ENCODE peak calls at places on chromosomes 1 and 21, in nine cellular contexts. One of them, this sample, is unnamed.

GRCh38 chr1:160117709-160118183 is 2.2 kb downstream of the ATP1A2 start:
- DNase-seq in heart right ventricle: peak
- DNase-seq in psoas muscle: peak
- DNase-seq in CD8-positive, alpha-beta T cell: no peak
- DNase-seq in trophoblast cell: no peak
- DNase-seq in tibial artery: peak
- DNase-seq in fibroblast of lung: peak
- DNase-seq in thoracic aorta: no peak
- DNase-seq in brain microvascular endothelial cell: no peak
- DNase-seq in this sample: no peak

GRCh38 chr1:184771190-184771691 is 16.6 kb upstream of the EDEM3 start:
- DNase-seq in thoracic aorta: no peak
- DNase-seq in psoas muscle: no peak
- DNase-seq in heart right ventricle: no peak
- DNase-seq in brain microvascular endothelial cell: no peak
- DNase-seq in fibroblast of lung: no peak
- DNase-seq in tibial artery: no peak
- DNase-seq in CD8-positive, alpha-beta T cell: no peak
- DNase-seq in trophoblast cell: no peak
- DNase-seq in this sample: no peak

GRCh38 chr1:116808476-116809180 is 54.4 kb downstream of the CD2 start:
- DNase-seq in psoas muscle: no peak
- DNase-seq in thoracic aorta: no peak
- DNase-seq in brain microvascular endothelial cell: no peak
- DNase-seq in trophoblast cell: no peak
- DNase-seq in fibroblast of lung: no peak
- DNase-seq in heart right ventricle: no peak
- DNase-seq in CD8-positive, alpha-beta T cell: peak
- DNase-seq in tibial artery: no peak
- DNase-seq in this sample: no peak

GRCh38 chr1:233587196-233587595 is 26.7 kb upstream of the KCNK1 start:
- DNase-seq in trophoblast cell: no peak
- DNase-seq in CD8-positive, alpha-beta T cell: no peak
- DNase-seq in heart right ventricle: no peak
- DNase-seq in thoracic aorta: no peak
- DNase-seq in brain microvascular endothelial cell: no peak
- DNase-seq in fibroblast of lung: no peak
- DNase-seq in psoas muscle: no peak
- DNase-seq in tibial artery: no peak
- DNase-seq in this sample: no peak

GRCh38 chr1:29749546-29749945 is 513.2 kb downstream of the PTPRU start:
- DNase-seq in trophoblast cell: no peak
- DNase-seq in psoas muscle: no peak
- DNase-seq in tibial artery: no peak
- DNase-seq in thoracic aorta: no peak
- DNase-seq in fibroblast of lung: no peak
- DNase-seq in brain microvascular endothelial cell: no peak
- DNase-seq in heart right ventricle: no peak
- DNase-seq in CD8-positive, alpha-beta T cell: no peak
- DNase-seq in this sample: no peak

GRCh38 chr21:25708467-25709065 is 26.1 kb downstream of the ATP5PF start:
- DNase-seq in psoas muscle: no peak
- DNase-seq in trophoblast cell: peak
- DNase-seq in fibroblast of lung: peak
- DNase-seq in thoracic aorta: no peak
- DNase-seq in tibial artery: peak
- DNase-seq in heart right ventricle: peak
- DNase-seq in brain microvascular endothelial cell: peak
- DNase-seq in CD8-positive, alpha-beta T cell: peak
- DNase-seq in this sample: no peak

GRCh38 chr1:6409053-6409452 is 10.7 kb downstream of the HES2 start:
- DNase-seq in tibial artery: no peak
- DNase-seq in psoas muscle: no peak
- DNase-seq in heart right ventricle: no peak
- DNase-seq in CD8-positive, alpha-beta T cell: no peak
- DNase-seq in fibroblast of lung: no peak
- DNase-seq in thoracic aorta: no peak
- DNase-seq in trophoblast cell: no peak
- DNase-seq in brain microvascular endothelial cell: no peak
- DNase-seq in this sample: no peak

GRCh38 chr1:206608108-206608698 is 4.1 kb downstream of the EIF2D start:
- DNase-seq in fibroblast of lung: no peak
- DNase-seq in heart right ventricle: no peak
- DNase-seq in tibial artery: no peak
- DNase-seq in psoas muscle: no peak
- DNase-seq in thoracic aorta: no peak
- DNase-seq in trophoblast cell: peak
- DNase-seq in CD8-positive, alpha-beta T cell: peak
- DNase-seq in brain microvascular endothelial cell: peak
- DNase-seq in this sample: peak

DNA sequence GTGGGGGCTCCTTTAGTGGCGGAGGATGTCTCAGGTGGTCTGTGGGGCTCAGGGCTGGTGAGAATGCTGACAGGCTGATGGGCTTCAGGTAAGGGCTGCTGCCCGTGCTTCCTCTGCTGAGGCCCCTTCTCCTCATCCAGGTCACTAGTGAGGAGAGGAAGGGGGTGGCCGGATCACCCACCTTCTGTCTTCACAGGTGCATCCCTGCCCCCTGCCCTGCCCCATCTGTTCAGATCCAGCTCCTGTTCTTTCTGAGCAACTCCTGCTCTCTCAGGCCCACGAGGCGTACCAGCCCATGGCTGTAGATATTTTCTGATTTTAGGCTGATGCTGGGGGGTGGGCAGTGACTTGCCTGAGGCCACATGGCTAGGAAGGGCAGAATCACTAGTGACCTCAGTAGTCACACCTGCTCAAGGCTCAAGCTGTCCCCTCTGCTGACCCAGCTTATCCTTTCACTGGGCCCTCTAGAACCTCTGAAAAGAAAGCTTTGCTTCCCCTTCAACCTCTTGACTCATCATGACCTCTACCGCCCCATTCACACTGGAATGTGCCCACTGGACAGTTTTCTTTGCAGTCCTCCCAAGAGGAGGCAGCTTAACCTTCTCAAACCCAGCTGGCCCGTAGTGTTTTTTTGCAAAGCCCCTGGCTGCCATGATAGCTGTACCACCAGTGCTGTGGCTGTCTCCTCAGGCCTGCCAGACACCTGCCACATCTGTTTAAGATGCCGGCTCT is 14.8 kb downstream of the DCST2 start:
- DNase-seq in tibial artery: no peak
- DNase-seq in thoracic aorta: no peak
- DNase-seq in psoas muscle: no peak
- DNase-seq in trophoblast cell: no peak
- DNase-seq in fibroblast of lung: no peak
- DNase-seq in heart right ventricle: no peak
- DNase-seq in CD8-positive, alpha-beta T cell: no peak
- DNase-seq in brain microvascular endothelial cell: no peak
- DNase-seq in this sample: no peak
- H3K27ac ChIP-seq in tibial artery: no peak
- H3K27ac ChIP-seq in thoracic aorta: no peak
- H3K27ac ChIP-seq in psoas muscle: no peak
- H3K27ac ChIP-seq in trophoblast cell: no peak
- H3K27ac ChIP-seq in fibroblast of lung: no peak
- H3K27ac ChIP-seq in heart right ventricle: no peak
- H3K27ac ChIP-seq in CD8-positive, alpha-beta T cell: no peak
- H3K27ac ChIP-seq in brain microvascular endothelial cell: no peak
- H3K27ac ChIP-seq in this sample: no peak

DNA sequence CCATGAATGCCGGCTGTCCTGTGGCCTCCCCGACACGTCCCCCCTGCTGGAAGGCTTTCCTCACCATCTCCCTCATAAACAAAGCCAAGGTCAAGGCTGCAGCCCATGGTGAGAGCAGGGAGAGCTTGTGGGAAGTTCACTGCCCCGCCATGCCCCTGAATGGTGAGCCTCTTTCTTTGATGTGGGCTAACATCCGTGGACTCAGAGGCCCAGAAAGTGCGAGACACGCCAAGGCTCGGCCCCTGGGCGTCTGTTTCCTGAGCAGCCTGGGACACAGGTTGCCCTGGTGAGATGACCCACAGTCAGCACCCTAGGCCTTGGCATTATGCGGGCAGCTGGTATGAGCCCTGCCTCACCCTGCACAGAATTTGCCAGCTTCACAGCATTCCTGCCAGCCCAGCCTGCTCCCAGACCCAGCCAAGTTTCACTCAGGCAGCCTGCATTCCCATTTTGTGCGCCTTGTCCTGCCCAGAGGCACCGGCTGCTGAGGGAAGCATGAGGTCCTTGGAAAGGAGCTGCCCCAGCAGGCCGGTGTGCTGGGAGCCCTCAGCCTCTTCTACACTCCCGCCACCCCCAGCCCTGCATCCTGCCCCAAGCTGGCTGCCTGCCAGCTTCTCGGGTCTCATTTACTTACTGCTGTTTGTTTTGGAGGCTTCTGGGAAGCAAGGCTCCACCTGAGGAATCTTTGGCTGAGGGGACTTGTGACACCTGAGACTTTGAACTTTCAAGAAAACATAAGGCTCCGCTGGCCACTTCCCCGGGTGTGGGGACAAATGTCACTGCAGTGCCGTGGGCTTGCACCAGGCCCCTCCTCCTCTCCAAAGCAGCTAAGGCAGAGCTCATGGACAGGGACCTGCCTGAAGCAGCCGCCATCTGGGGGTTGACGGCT is 31.9 kb downstream of the NEK2 start:
- DNase-seq in CD8-positive, alpha-beta T cell: no peak
- DNase-seq in thoracic aorta: no peak
- DNase-seq in fibroblast of lung: peak
- DNase-seq in brain microvascular endothelial cell: no peak
- DNase-seq in trophoblast cell: no peak
- DNase-seq in tibial artery: peak
- DNase-seq in psoas muscle: no peak
- DNase-seq in heart right ventricle: no peak
- DNase-seq in this sample: peak
- H3K27ac ChIP-seq in CD8-positive, alpha-beta T cell: no peak
- H3K27ac ChIP-seq in thoracic aorta: peak
- H3K27ac ChIP-seq in fibroblast of lung: no peak
- H3K27ac ChIP-seq in brain microvascular endothelial cell: no peak
- H3K27ac ChIP-seq in trophoblast cell: no peak
- H3K27ac ChIP-seq in tibial artery: peak
- H3K27ac ChIP-seq in psoas muscle: no peak
- H3K27ac ChIP-seq in heart right ventricle: no peak
- H3K27ac ChIP-seq in this sample: peak

DNA sequence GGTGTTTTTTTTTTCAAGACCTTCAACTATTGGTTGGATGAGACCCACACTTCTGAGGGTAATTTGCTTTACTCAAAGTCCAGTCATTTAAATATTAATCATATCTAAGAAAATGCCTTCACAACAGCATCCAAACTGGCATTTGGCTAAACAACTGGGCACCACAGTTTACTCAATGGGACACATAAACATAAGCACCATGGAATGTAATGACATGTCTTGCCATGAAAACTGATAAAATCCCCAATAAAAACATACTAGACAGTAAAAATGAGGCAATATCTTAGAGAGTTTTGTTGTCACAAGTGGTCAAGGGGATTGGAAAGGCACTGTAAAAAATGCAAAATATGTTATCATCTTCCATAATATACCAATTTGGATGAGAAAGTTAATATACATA is 838.8 kb upstream of the ADAMTS5 start:
- DNase-seq in heart right ventricle: no peak
- DNase-seq in psoas muscle: no peak
- DNase-seq in tibial artery: no peak
- DNase-seq in thoracic aorta: no peak
- DNase-seq in fibroblast of lung: no peak
- DNase-seq in trophoblast cell: no peak
- DNase-seq in brain microvascular endothelial cell: no peak
- DNase-seq in CD8-positive, alpha-beta T cell: no peak
- DNase-seq in this sample: no peak
- H3K27ac ChIP-seq in heart right ventricle: no peak
- H3K27ac ChIP-seq in psoas muscle: no peak
- H3K27ac ChIP-seq in tibial artery: no peak
- H3K27ac ChIP-seq in thoracic aorta: no peak
- H3K27ac ChIP-seq in fibroblast of lung: no peak
- H3K27ac ChIP-seq in trophoblast cell: no peak
- H3K27ac ChIP-seq in brain microvascular endothelial cell: no peak
- H3K27ac ChIP-seq in CD8-positive, alpha-beta T cell: no peak
- H3K27ac ChIP-seq in this sample: no peak

DNA sequence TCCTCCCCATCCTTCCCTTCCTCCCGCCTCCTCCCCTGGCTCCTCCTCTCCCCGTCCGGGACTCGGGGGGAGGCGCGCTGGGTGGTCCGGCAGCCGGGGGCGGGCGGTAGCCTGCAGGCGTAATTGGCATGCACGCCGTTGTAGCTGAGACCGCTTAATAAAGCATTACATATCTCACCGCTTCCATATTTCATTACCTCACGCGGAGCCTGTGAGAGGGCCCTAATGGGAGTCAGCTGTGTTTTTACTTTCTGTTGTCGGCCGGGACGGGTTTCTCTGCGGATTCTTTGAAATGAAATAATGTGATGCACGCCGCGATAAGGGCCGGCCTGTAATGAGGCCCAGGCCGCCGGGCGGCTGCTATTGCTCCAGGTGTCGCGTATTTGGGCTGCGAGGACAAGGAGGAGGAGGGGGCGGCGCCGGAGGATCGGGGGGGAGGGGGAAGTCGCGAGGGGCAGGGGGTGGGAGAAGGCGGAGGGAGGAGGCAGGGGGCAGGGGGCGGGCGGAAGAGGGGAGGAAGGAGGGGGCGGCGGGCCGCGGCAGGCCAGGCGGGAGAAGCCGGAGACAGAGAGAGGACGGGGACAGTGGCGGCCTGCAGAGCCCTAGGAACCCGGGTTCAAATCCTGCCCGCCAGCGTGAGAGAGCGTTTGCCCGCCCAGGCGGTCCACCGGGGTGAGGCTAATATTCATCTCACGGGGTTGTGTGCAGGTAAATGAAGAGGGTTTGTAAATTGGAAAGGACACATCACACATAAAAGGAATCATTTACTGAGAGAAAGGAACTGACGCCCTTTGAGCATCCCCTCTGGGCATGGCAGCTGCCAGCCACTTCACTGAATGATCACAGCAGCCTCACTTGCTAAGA is 95.6 kb downstream of the FOXD2 start:
- DNase-seq in CD8-positive, alpha-beta T cell: no peak
- DNase-seq in tibial artery: peak
- DNase-seq in heart right ventricle: peak
- DNase-seq in brain microvascular endothelial cell: peak
- DNase-seq in fibroblast of lung: peak
- DNase-seq in thoracic aorta: no peak
- DNase-seq in trophoblast cell: peak
- DNase-seq in psoas muscle: peak
- DNase-seq in this sample: peak
- H3K27ac ChIP-seq in CD8-positive, alpha-beta T cell: no peak
- H3K27ac ChIP-seq in tibial artery: peak
- H3K27ac ChIP-seq in heart right ventricle: peak
- H3K27ac ChIP-seq in brain microvascular endothelial cell: no peak
- H3K27ac ChIP-seq in fibroblast of lung: no peak
- H3K27ac ChIP-seq in thoracic aorta: peak
- H3K27ac ChIP-seq in trophoblast cell: no peak
- H3K27ac ChIP-seq in psoas muscle: no peak
- H3K27ac ChIP-seq in this sample: no peak